ENCODE peak calls at places on chromosomes 16 and 17, in nine cellular contexts. G is stomach, S is tibial nerve, F is sigmoid colon, C is body of pancreas, W is ovary, D is prostate gland, Z is heart left ventricle, O is A549. J is an unnamed sample.
A peak's percentile ranks its signal among the peaks of the same experiment; 100 is the strongest.

GRCh38 chr17:27609606-27610303 is 21.2 kb upstream of the LGALS9 start:
- DNase-seq in D (peak; percentile 50), G (peak; percentile 74), S (no peak), O (peak; percentile 46), Z (peak; percentile 29), W (peak; percentile 44), F (no peak), C (peak; percentile 35), J (no peak)

GRCh38 chr17:81029859-81030258 is 5.1 kb upstream of the BAIAP2 start:
- DNase-seq in C (no peak), W (no peak), O (no peak), F (no peak), D (no peak), G (no peak), Z (no peak), S (no peak), J (no peak)

GRCh38 chr16:717651-718245 is 2.8 kb downstream of the METRN start:
- DNase-seq in C (no peak), O (no peak), W (no peak), Z (no peak), G (no peak), D (no peak), S (no peak), F (no peak), J (peak; percentile 82)

GRCh38 chr17:31596382-31597323 is 205.2 kb downstream of the RAB11FIP4 start:
- DNase-seq in W (peak; percentile 16), O (peak; percentile 87), D (no peak), C (peak; percentile 39), S (peak; percentile 35), F (peak; percentile 91), Z (peak; percentile 85), G (no peak), J (peak; percentile 63)

GRCh38 chr17:81838753-81839255 is 4.0 kb upstream of the PPP1R27 start:
- DNase-seq in D (no peak), F (no peak), Z (no peak), G (no peak), S (no peak), C (no peak), W (no peak), O (no peak), J (no peak)

GRCh38 chr16:84718-85452 is 6.9 kb downstream of the MPG start:
- DNase-seq in D (no peak), G (peak; percentile 53), O (no peak), Z (peak; percentile 72), W (peak; percentile 73), C (peak; percentile 41), F (peak; percentile 85), S (peak; percentile 36), J (no peak)

GRCh38 chr17:74303300-74303699 is 22.7 kb upstream of the KIF19 start:
- DNase-seq in G (no peak), C (no peak), O (no peak), Z (no peak), F (no peak), W (no peak), D (no peak), S (no peak), J (no peak)

GRCh38 chr17:63482509-63482908 is 5.6 kb downstream of the ACE start:
- DNase-seq in F (no peak), Z (no peak), W (no peak), O (no peak), G (no peak), D (no peak), C (no peak), S (no peak), J (no peak)

GRCh38 chr17:76880268-76880667 is 12.1 kb downstream of the MGAT5B start:
- DNase-seq in W (no peak), D (no peak), G (no peak), C (no peak), F (no peak), O (no peak), S (no peak), Z (no peak), J (no peak)

GRCh38 chr17:59365383-59365981 is 34.0 kb downstream of the YPEL2 start:
- DNase-seq in C (no peak), W (no peak), Z (no peak), S (no peak), D (no peak), O (no peak), F (peak; percentile 53), G (no peak), J (no peak)

GRCh38 chr17:73814070-73814469 is 169.8 kb upstream of the SDK2 start:
- DNase-seq in G (no peak), Z (no peak), S (no peak), W (no peak), C (no peak), D (no peak), F (no peak), O (no peak), J (no peak)

GRCh38 chr17:81249233-81250040 is 10.3 kb downstream of the NDUFAF8 start:
- DNase-seq in Z (no peak), F (no peak), D (no peak), S (no peak), C (no peak), O (no peak), W (no peak), G (no peak), J (peak; percentile 55)

GRCh38 chr16:78045865-78046581 is 23.7 kb downstream of the CLEC3A start:
- DNase-seq in C (peak; percentile 84), D (peak; percentile 47), Z (peak; percentile 57), G (peak; percentile 70), W (peak; percentile 76), F (no peak), O (peak; percentile 16), S (peak; percentile 6), J (peak; percentile 63)

GRCh38 chr17:35432176-35433074 is at the start of gene SLFN12:
- DNase-seq in S (peak; percentile 64), O (no peak), W (peak; percentile 58), D (no peak), F (peak; percentile 87), G (peak; percentile 53), Z (peak; percentile 74), C (peak; percentile 70), J (peak; percentile 80)

GRCh38 chr17:56756536-56756935 is 77.2 kb downstream of the C17orf67 start:
- DNase-seq in C (no peak), G (no peak), W (no peak), F (no peak), D (no peak), O (peak; percentile 31), Z (no peak), S (no peak), J (no peak)

GRCh38 chr17:44065668-44066203 is 735 bp downstream of the LSM12 start:
- DNase-seq in O (no peak), W (no peak), S (no peak), Z (no peak), C (no peak), F (no peak), D (no peak), G (no peak), J (no peak)
- H3K4me1 ChIP-seq in O (peaks cover 29% of the 10 kb centered on the region), W (peaks cover 3% of the 10 kb centered on the region), S (peaks cover 21% of the 10 kb centered on the region), Z (peaks cover 51% of the 10 kb centered on the region), C (peaks cover 39% of the 10 kb centered on the region), F (peaks cover 25% of the 10 kb centered on the region), D (peaks cover 8% of the 10 kb centered on the region), G (peaks cover 27% of the 10 kb centered on the region), J (peaks cover 19% of the 10 kb centered on the region)

GRCh38 chr17:68377771-68378201 is 79.5 kb downstream of the WIPI1 start:
- DNase-seq in G (no peak), O (no peak), Z (no peak), F (no peak), D (no peak), C (no peak), S (no peak), W (no peak), J (peak; percentile 48)
- H3K27ac ChIP-seq in G (peak overlapping the region; percentile 88), O (peak overlapping the region; percentile 84), Z (peak overlapping the region; percentile 99), F (peak overlapping the region; percentile 85), D (peak overlapping the region; percentile 95), C (peak overlapping the region; percentile 96), S (peak overlapping the region; percentile 85), W (peak overlapping the region; percentile 95), J (peak overlapping the region; percentile 83)

DNA sequence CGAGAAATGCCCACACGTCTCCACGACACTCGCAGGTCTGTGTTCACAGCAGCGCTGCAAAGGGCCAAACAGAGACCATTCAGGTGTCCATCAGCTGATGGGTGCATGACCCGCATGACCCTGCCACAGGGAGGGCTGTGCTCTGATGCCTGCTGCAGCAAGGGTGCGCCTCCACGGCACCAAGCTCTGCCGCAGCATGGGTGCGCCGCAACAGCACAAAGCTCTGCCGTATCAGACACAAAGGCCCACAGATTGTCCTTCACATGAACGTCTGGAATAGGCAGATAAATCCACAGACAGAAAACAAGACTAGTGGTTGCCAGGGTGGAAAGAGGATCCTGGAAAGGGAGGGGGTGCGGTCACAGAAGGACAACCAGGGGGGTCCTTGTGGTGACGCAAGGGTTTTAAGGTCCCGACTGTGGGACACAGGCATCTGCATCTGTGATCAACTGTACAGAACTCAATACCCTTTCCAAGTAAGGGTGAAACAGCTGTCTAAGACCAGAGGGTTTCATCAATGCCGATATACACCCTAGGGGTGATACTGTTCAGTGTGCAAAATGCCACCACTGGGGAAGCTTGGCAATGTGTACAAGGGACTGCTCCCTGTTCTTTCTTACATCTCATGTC is 121.0 kb downstream of the ANKRD11 start:
- DNase-seq in C (no peak), G (no peak), W (no peak), D (no peak), F (no peak), O (no peak), S (no peak), Z (no peak), J (no peak)
- TF ChIP-seq POLR2A in C (no peak), G (no peak), W (no peak), D (no peak), F (no peak), O (no peak), S (no peak), Z (no peak), J (no peak)

GRCh38 chr16:85916141-85916890 is 17.4 kb downstream of the IRF8 start:
- DNase-seq in S (no peak), D (no peak), W (no peak), O (no peak), C (peak; percentile 92), Z (peak; percentile 55), G (peak; percentile 92), F (no peak), J (peak; percentile 93)
- H3K4me1 ChIP-seq in S (peaks cover 14% of the 10 kb centered on the region), D (no peaks in the 10 kb centered on the region), W (peaks cover 8% of the 10 kb centered on the region), O (no peaks in the 10 kb centered on the region), C (peaks cover 13% of the 10 kb centered on the region), Z (peaks cover 54% of the 10 kb centered on the region), G (peaks cover 27% of the 10 kb centered on the region), F (peaks cover 15% of the 10 kb centered on the region), J (peaks cover 25% of the 10 kb centered on the region)

DNA sequence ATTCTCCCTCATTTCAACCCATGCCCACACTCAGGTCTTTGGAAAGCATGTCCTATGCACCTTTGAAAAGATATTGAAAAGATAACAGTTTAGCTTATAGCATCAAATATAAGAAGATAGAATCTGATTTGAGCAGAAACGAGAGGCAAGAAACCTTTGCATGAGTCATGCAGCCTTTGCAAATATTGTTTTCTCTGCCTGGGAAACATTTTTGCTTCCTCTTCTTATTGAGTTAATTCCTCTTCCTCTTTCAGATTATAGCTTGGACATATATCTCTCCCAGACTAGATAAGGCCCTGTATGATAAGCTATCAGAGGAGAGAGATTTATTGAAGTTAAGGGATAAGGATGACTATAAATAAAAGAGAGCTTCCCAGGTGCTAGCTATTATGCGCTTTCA is 46.1 kb upstream of the KCNJ2 start:
- DNase-seq in D (no peak), G (no peak), S (no peak), W (no peak), O (no peak), F (no peak), Z (no peak), C (no peak), J (no peak)
- H3K27ac ChIP-seq in D (no peak overlapping the region), G (no peak overlapping the region), S (no peak overlapping the region), W (no peak overlapping the region), O (no peak overlapping the region), F (no peak overlapping the region), Z (no peak overlapping the region), C (no peak overlapping the region), J (no peak overlapping the region)

J was measured in upper lobe of left lung.